ENCODE peak calls at places on chromosomes 5 and 9, in ten cellular contexts. A, E, U, D, Z, V, B, N, G and T are unnamed samples.

GRCh38 chr5:133891390-133891789 is 77.0 kb downstream of the C5orf15 start:
- DNase-seq in A (no peak), B (no peak), D (no peak), E (no peak), U (no peak), G (no peak), N (no peak), V (peak), Z (no peak), T (no peak)

GRCh38 chr9:101437806-101438232 is 2.2 kb upstream of the ALDOB start:
- DNase-seq in V (no peak), A (no peak), G (no peak), N (no peak), U (no peak), B (no peak), E (no peak), D (no peak), Z (no peak), T (no peak)

GRCh38 chr9:114351932-114352331 is 22.3 kb downstream of the ORM2 start:
- DNase-seq in G (no peak), N (no peak), Z (no peak), E (no peak), V (no peak), B (no peak), D (no peak), A (no peak), U (no peak), T (no peak)

GRCh38 chr5:168653611-168654010 is 74.4 kb upstream of the PANK3 start:
- DNase-seq in A (peak), B (no peak), E (no peak), V (no peak), Z (no peak), N (no peak), U (no peak), G (no peak), D (no peak), T (no peak)

GRCh38 chr5:134370306-134370870 is 981 bp upstream of the UBE2B start:
- DNase-seq in N (no peak), Z (peak), B (no peak), V (no peak), G (no peak), A (no peak), U (no peak), D (no peak), E (peak), T (no peak)

GRCh38 chr9:69980041-69980440 is 63.6 kb upstream of the MAMDC2 start:
- DNase-seq in A (no peak), G (no peak), V (no peak), E (no peak), D (no peak), N (no peak), U (no peak), B (no peak), Z (no peak), T (no peak)

GRCh38 chr5:1874820-1875219 is 7.9 kb downstream of the IRX4 start:
- DNase-seq in D (no peak), B (no peak), A (peak), V (no peak), G (peak), E (no peak), N (peak), Z (no peak), U (no peak), T (no peak)

GRCh38 chr5:39370555-39371366 is 6.5 kb upstream of the C9 start:
- DNase-seq in V (no peak), E (no peak), D (no peak), G (no peak), B (no peak), Z (no peak), U (no peak), N (no peak), A (no peak), T (no peak)

GRCh38 chr5:88952344-88952743 is 69.4 kb upstream of the MEF2C start:
- DNase-seq in A (peak), V (no peak), B (no peak), N (peak), D (no peak), U (no peak), Z (no peak), E (no peak), G (peak), T (no peak)

GRCh38 chr5:1727571-1727970 is 72.1 kb downstream of the MRPL36 start:
- DNase-seq in Z (no peak), U (no peak), E (no peak), N (no peak), A (peak), V (peak), D (no peak), G (no peak), B (no peak), T (peak)

GRCh38 chr9:131020388-131020787 is 11.4 kb downstream of the LAMC3 start:
- DNase-seq in U (no peak), G (no peak), E (no peak), D (no peak), B (no peak), A (no peak), Z (no peak), N (no peak), V (no peak), T (no peak)

GRCh38 chr5:159802661-159803060 is 113.6 kb upstream of the ADRA1B start:
- DNase-seq in N (no peak), A (no peak), G (no peak), E (no peak), D (no peak), Z (no peak), U (no peak), V (no peak), B (no peak), T (no peak)

GRCh38 chr5:75706775-75707174 is 10.5 kb downstream of the POC5 start:
- DNase-seq in Z (no peak), U (no peak), A (no peak), B (no peak), G (no peak), D (no peak), V (no peak), E (no peak), N (no peak), T (no peak)

GRCh38 chr5:170731052-170731451 is 52.5 kb upstream of the GABRP start:
- DNase-seq in V (no peak), Z (no peak), E (no peak), U (no peak), B (no peak), G (no peak), D (no peak), N (no peak), A (no peak), T (no peak)

GRCh38 chr9:34119713-34120112 is 6.8 kb downstream of the DCAF12 start:
- DNase-seq in N (no peak), G (no peak), E (no peak), D (no peak), U (no peak), V (no peak), A (no peak), B (no peak), Z (no peak), T (no peak)